ENCODE peak calls at places on chromosomes 13 and 19, in seven cellular contexts. O, U, Y, E, D, X and L are unnamed samples.

GRCh38 chr19:16406356-16406755 is 65.4 kb downstream of the EPS15L1 start:
- DNase-seq in O (no peak), D (no peak), Y (no peak), X (no peak), U (no peak), E (no peak), L (no peak)

GRCh38 chr13:50892162-50892944 is 17.2 kb upstream of the RNASEH2B start:
- DNase-seq in D (no peak), X (no peak), Y (no peak), O (no peak), U (no peak), E (no peak), L (no peak)

GRCh38 chr19:18785179-18786124 is 5.7 kb downstream of the COMP start:
- DNase-seq in D (peak; percentile 89), U (peak; percentile 72), O (peak; percentile 23), X (peak; percentile 89), Y (peak; percentile 84), E (peak; percentile 60), L (peak; percentile 90)

GRCh38 chr13:50831510-50831909 is 12.0 kb downstream of the DLEU7 start:
- DNase-seq in O (no peak), X (no peak), U (no peak), D (no peak), E (no peak), Y (no peak), L (no peak)

GRCh38 chr19:54325194-54325621 is 12.2 kb upstream of the LILRA5 start:
- DNase-seq in Y (peak; percentile 58), E (no peak), X (no peak), D (no peak), O (peak; percentile 1), U (peak; percentile 52), L (peak; percentile 47)

GRCh38 chr19:13859361-13859880 is 17.5 kb upstream of the NANOS3 start:
- DNase-seq in X (no peak), U (no peak), O (no peak), Y (peak; percentile 45), D (no peak), E (no peak), L (peak; percentile 32)

GRCh38 chr19:56217039-56217949 is 15.2 kb downstream of the ZSCAN5C start:
- DNase-seq in O (peak; percentile 74), Y (no peak), E (no peak), U (no peak), D (no peak), X (peak; percentile 29), L (peak; percentile 79)

GRCh38 chr13:37656247-37656940 is 57.8 kb upstream of the POSTN start:
- DNase-seq in U (no peak), X (no peak), D (no peak), Y (no peak), E (no peak), O (no peak), L (no peak)

GRCh38 chr13:66899955-66900354 is 330.2 kb downstream of the PCDH9 start:
- DNase-seq in D (no peak), O (no peak), E (no peak), Y (no peak), X (no peak), U (no peak), L (no peak)

GRCh38 chr19:28609944-28610343 is 603.0 kb downstream of the UQCRFS1 start:
- DNase-seq in E (no peak), Y (no peak), D (no peak), O (no peak), X (no peak), U (no peak), L (no peak)

GRCh38 chr19:30781519-30781918 is 409.3 kb downstream of the ZNF536 start:
- DNase-seq in D (no peak), Y (no peak), X (no peak), O (no peak), E (no peak), U (no peak), L (no peak)

GRCh38 chr13:73335226-73335625 is 276.4 kb downstream of the KLF5 start:
- DNase-seq in E (no peak), O (no peak), X (no peak), U (no peak), D (no peak), Y (no peak), L (peak; percentile 4)

GRCh38 chr19:10074153-10074552 is 12.0 kb upstream of the SHFL start:
- DNase-seq in X (no peak), O (peak; percentile 65), Y (peak; percentile 53), U (peak; percentile 30), D (no peak), E (no peak), L (peak; percentile 59)

GRCh38 chr13:110475117-110475516 is 86.4 kb downstream of the RAB20 start:
- DNase-seq in O (no peak), D (no peak), X (no peak), E (no peak), U (no peak), Y (no peak), L (no peak)

GRCh38 chr19:10430505-10431253 is 10.3 kb downstream of the PDE4A start:
- DNase-seq in E (peak; percentile 24), O (no peak), Y (no peak), U (no peak), D (peak; percentile 91), X (peak; percentile 80), L (peak; percentile 81)

GRCh38 chr13:45512148-45512498 is 47.4 kb downstream of the COG3 start:
- DNase-seq in E (no peak), D (no peak), U (no peak), X (no peak), Y (no peak), O (no peak), L (no peak)

GRCh38 chr19:4676955-4677731 is 7.0 kb upstream of the MYDGF start:
- DNase-seq in U (peak; percentile 23), X (peak; percentile 46), E (no peak), O (no peak), D (no peak), Y (peak; percentile 70), L (peak; percentile 59)

GRCh38 chr13:40626566-40626965 is 39.9 kb downstream of the FOXO1 start:
- DNase-seq in Y (no peak), X (no peak), E (no peak), O (no peak), U (no peak), D (no peak), L (no peak)

GRCh38 chr13:60019119-60019993 is 144.4 kb downstream of the DIAPH3 start:
- DNase-seq in Y (no peak), X (no peak), U (no peak), E (no peak), D (no peak), O (no peak), L (no peak)

GRCh38 chr19:2081873-2082810 is 14.0 kb downstream of the MOB3A start:
- DNase-seq in E (no peak), D (peak; percentile 83), X (no peak), Y (no peak), O (no peak), U (no peak), L (no peak)

GRCh38 chr19:45440873-45441654 is 17.3 kb upstream of the ERCC1 start:
- DNase-seq in E (no peak), U (no peak), Y (peak; percentile 78), D (no peak), X (no peak), O (no peak), L (peak; percentile 38)

GRCh38 chr19:49847731-49848696 is 2.9 kb upstream of the PTOV1 start:
- DNase-seq in Y (peak; percentile 24), D (peak; percentile 41), O (no peak), U (no peak), X (no peak), E (no peak), L (peak; percentile 72)

GRCh38 chr13:37225414-37226047 is 120.1 kb upstream of the CSNK1A1L start:
- DNase-seq in O (no peak), D (no peak), E (no peak), X (no peak), Y (no peak), U (no peak), L (no peak)